ENCODE peak calls at places on chromosomes 11 and 22, in seven cellular contexts. One of them, this sample, is unnamed. For H3K27me3, the result is how much of the 10 kb centered on the place peaks cover.

GRCh38 chr22:23856721-23857605 is 712 bp upstream of the SLC2A11 start:
- DNase-seq in K562: no peak
- DNase-seq in HCT116: no peak
- DNase-seq in GM12878: no peak
- DNase-seq in SK-N-SH: peak
- DNase-seq in H1: no peak
- DNase-seq in HepG2: peak
- DNase-seq in this sample: no peak

GRCh38 chr11:66915046-66915832 is 42.9 kb downstream of the PC start:
- DNase-seq in K562: peak
- DNase-seq in HCT116: no peak
- DNase-seq in GM12878: no peak
- DNase-seq in SK-N-SH: no peak
- DNase-seq in H1: no peak
- DNase-seq in HepG2: no peak
- DNase-seq in this sample: no peak

GRCh38 chr11:10818594-10818993 is 9.9 kb upstream of the EIF4G2 start:
- DNase-seq in K562: no peak
- DNase-seq in HCT116: no peak
- DNase-seq in GM12878: no peak
- DNase-seq in SK-N-SH: no peak
- DNase-seq in H1: no peak
- DNase-seq in HepG2: no peak
- DNase-seq in this sample: no peak

GRCh38 chr11:115930886-115931537 is 426.8 kb upstream of the CADM1 start:
- DNase-seq in K562: no peak
- DNase-seq in HCT116: no peak
- DNase-seq in GM12878: no peak
- DNase-seq in SK-N-SH: no peak
- DNase-seq in H1: no peak
- DNase-seq in HepG2: no peak
- DNase-seq in this sample: no peak

GRCh38 chr22:23557036-23557435 is 23.1 kb downstream of the IGLL1 start:
- DNase-seq in K562: no peak
- DNase-seq in HCT116: no peak
- DNase-seq in GM12878: no peak
- DNase-seq in SK-N-SH: no peak
- DNase-seq in H1: no peak
- DNase-seq in HepG2: no peak
- DNase-seq in this sample: no peak

GRCh38 chr11:526192-526591 is 9.2 kb downstream of the HRAS start:
- DNase-seq in K562: no peak
- DNase-seq in HCT116: no peak
- DNase-seq in GM12878: no peak
- DNase-seq in SK-N-SH: no peak
- DNase-seq in H1: no peak
- DNase-seq in HepG2: no peak
- DNase-seq in this sample: no peak

GRCh38 chr11:82752801-82753200 is 19.1 kb upstream of the FAM181B start:
- DNase-seq in K562: no peak
- DNase-seq in HCT116: no peak
- DNase-seq in GM12878: no peak
- DNase-seq in SK-N-SH: no peak
- DNase-seq in H1: no peak
- DNase-seq in HepG2: no peak
- DNase-seq in this sample: no peak

GRCh38 chr11:2379471-2380174 is 2.5 kb downstream of the CD81 start:
- DNase-seq in K562: no peak
- DNase-seq in HCT116: no peak
- DNase-seq in GM12878: no peak
- DNase-seq in SK-N-SH: no peak
- DNase-seq in H1: no peak
- DNase-seq in HepG2: no peak
- DNase-seq in this sample: no peak

GRCh38 chr11:75439495-75440120 is 6.6 kb upstream of the KLHL35 start:
- DNase-seq in K562: no peak
- DNase-seq in HCT116: no peak
- DNase-seq in GM12878: no peak
- DNase-seq in SK-N-SH: no peak
- DNase-seq in H1: no peak
- DNase-seq in HepG2: no peak
- DNase-seq in this sample: no peak

GRCh38 chr11:75435571-75435925 is 2.5 kb upstream of the KLHL35 start:
- DNase-seq in K562: no peak
- DNase-seq in HCT116: no peak
- DNase-seq in GM12878: no peak
- DNase-seq in SK-N-SH: no peak
- DNase-seq in H1: no peak
- DNase-seq in HepG2: no peak
- DNase-seq in this sample: no peak

GRCh38 chr11:75436806-75437205 is 3.8 kb upstream of the KLHL35 start:
- DNase-seq in K562: no peak
- DNase-seq in HCT116: no peak
- DNase-seq in GM12878: no peak
- DNase-seq in SK-N-SH: no peak
- DNase-seq in H1: no peak
- DNase-seq in HepG2: no peak
- DNase-seq in this sample: no peak

GRCh38 chr11:75439026-75439425 is 6.0 kb upstream of the KLHL35 start:
- DNase-seq in K562: no peak
- DNase-seq in HCT116: no peak
- DNase-seq in GM12878: no peak
- DNase-seq in SK-N-SH: no peak
- DNase-seq in H1: no peak
- DNase-seq in HepG2: no peak
- DNase-seq in this sample: no peak

GRCh38 chr11:75437966-75438659 is 5.1 kb upstream of the KLHL35 start:
- DNase-seq in K562: no peak
- DNase-seq in HCT116: no peak
- DNase-seq in GM12878: no peak
- DNase-seq in SK-N-SH: no peak
- DNase-seq in H1: no peak
- DNase-seq in HepG2: no peak
- DNase-seq in this sample: no peak
- TF ChIP-seq SIN3A in K562: no peak
- TF ChIP-seq SIN3A in HCT116: no peak
- TF ChIP-seq SIN3A in GM12878: no peak
- TF ChIP-seq SIN3A in SK-N-SH: no peak
- TF ChIP-seq SIN3A in H1: no peak
- TF ChIP-seq SIN3A in HepG2: no peak
- TF ChIP-seq SIN3A in this sample: no peak

GRCh38 chr11:79439430-79439892 is 1.4 kb downstream of the TENM4 start:
- DNase-seq in K562: no peak
- DNase-seq in HCT116: no peak
- DNase-seq in GM12878: no peak
- DNase-seq in SK-N-SH: peak
- DNase-seq in H1: no peak
- DNase-seq in HepG2: no peak
- DNase-seq in this sample: no peak
- H3K27me3 ChIP-seq in K562: under half
- H3K27me3 ChIP-seq in HCT116: under half
- H3K27me3 ChIP-seq in GM12878: under half
- H3K27me3 ChIP-seq in SK-N-SH: under half
- H3K27me3 ChIP-seq in H1: half or more
- H3K27me3 ChIP-seq in HepG2: under half
- H3K27me3 ChIP-seq in this sample: half or more

GRCh38 chr11:64844330-64845124 is at the start of gene CDC42BPG:
- DNase-seq in K562: peak
- DNase-seq in HCT116: peak
- DNase-seq in GM12878: no peak
- DNase-seq in SK-N-SH: peak
- DNase-seq in H1: no peak
- DNase-seq in HepG2: peak
- DNase-seq in this sample: no peak

GRCh38 chr11:64842366-64842759 is 2.1 kb downstream of the CDC42BPG start:
- DNase-seq in K562: no peak
- DNase-seq in HCT116: no peak
- DNase-seq in GM12878: no peak
- DNase-seq in SK-N-SH: no peak
- DNase-seq in H1: no peak
- DNase-seq in HepG2: no peak
- DNase-seq in this sample: no peak

GRCh38 chr11:64841592-64842365 is 2.7 kb downstream of the CDC42BPG start:
- DNase-seq in K562: peak
- DNase-seq in HCT116: no peak
- DNase-seq in GM12878: no peak
- DNase-seq in SK-N-SH: no peak
- DNase-seq in H1: no peak
- DNase-seq in HepG2: no peak
- DNase-seq in this sample: no peak

GRCh38 chr11:64843971-64844329 is 503 bp downstream of the CDC42BPG start:
- DNase-seq in K562: no peak
- DNase-seq in HCT116: no peak
- DNase-seq in GM12878: no peak
- DNase-seq in SK-N-SH: no peak
- DNase-seq in H1: no peak
- DNase-seq in HepG2: no peak
- DNase-seq in this sample: no peak

DNA sequence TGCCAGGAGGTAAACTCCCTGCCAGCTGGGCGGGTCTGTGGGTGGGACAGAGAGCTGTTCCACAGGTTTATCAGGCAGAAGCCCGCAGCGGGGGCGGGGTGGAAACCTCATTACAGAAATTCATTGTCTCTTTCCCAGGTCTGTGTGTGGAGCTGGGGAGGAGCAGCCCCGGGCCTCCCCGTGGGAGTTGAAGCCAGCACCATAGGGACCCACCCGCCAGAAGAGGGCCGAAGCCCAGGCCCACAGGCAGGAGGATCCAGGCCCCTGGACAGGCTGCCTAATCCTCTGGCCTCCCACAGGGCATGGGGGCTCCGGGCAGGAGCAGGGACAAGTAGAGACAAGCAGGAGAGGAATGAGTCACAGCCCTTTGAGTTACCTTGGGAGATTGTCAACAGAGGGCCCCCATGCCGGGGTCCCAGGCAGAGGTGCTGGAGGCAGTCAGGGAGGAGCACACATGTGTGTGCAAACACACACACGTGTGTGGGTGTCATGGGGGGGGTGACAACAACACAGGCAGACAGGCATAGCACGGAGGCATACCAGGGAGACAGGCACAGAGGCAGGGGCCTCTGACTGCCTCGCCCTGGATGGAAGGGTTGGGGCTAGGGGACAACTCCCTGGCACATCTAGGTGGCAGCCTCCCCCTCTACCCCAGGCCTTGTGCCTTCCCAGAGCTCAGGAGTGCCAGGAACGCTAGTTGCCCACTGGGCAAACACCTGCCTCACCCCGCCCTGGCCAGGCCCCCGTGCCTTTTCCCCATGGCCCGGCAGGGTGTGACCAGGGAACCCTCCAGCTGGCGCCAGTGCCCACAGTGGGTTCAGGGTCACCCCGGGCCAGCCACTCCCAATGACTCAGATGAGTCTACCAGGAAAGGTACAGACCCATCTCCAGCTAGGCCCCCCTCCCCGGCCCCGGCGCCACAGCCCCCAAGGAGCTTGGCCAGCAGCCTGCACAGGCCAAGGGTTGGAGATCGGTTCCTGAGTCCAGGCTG is 1.3 kb downstream of the CDC42BPG start:
- DNase-seq in K562: peak
- DNase-seq in HCT116: no peak
- DNase-seq in GM12878: no peak
- DNase-seq in SK-N-SH: no peak
- DNase-seq in H1: no peak
- DNase-seq in HepG2: peak
- DNase-seq in this sample: no peak
- TF ChIP-seq SIN3A in K562: no peak
- TF ChIP-seq SIN3A in HCT116: no peak
- TF ChIP-seq SIN3A in GM12878: no peak
- TF ChIP-seq SIN3A in SK-N-SH: no peak
- TF ChIP-seq SIN3A in H1: no peak
- TF ChIP-seq SIN3A in HepG2: peak
- TF ChIP-seq SIN3A in this sample: no peak

DNA sequence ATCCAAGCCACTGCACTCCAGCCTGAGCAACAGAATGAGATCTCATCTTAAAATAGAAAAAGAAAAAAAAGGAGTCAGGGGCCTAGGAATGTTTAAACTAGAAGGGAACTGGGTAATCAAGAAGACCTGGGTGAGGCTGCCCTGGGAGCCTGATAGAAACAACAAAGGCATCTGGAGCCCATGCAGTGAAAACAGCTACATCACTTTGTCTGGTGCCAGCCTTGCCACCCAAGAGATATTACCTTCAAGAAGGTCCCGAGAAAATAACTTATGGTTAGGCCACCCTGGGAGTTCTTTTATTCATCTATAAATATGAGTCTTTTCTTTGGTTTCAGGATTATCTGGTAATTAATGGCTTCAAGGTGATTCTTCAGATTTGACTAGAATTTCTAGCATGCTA is 412.1 kb downstream of the METTL15 start:
- DNase-seq in K562: no peak
- DNase-seq in HCT116: no peak
- DNase-seq in GM12878: no peak
- DNase-seq in SK-N-SH: no peak
- DNase-seq in H1: no peak
- DNase-seq in HepG2: no peak
- DNase-seq in this sample: no peak
- H3K27me3 ChIP-seq in K562: under half
- H3K27me3 ChIP-seq in HCT116: under half
- H3K27me3 ChIP-seq in GM12878: under half
- H3K27me3 ChIP-seq in SK-N-SH: under half
- H3K27me3 ChIP-seq in H1: under half
- H3K27me3 ChIP-seq in HepG2: under half
- H3K27me3 ChIP-seq in this sample: under half

GRCh38 chr22:26890870-26891269 is 233.5 kb downstream of the MIAT start:
- DNase-seq in K562: no peak
- DNase-seq in HCT116: peak
- DNase-seq in GM12878: no peak
- DNase-seq in SK-N-SH: no peak
- DNase-seq in H1: no peak
- DNase-seq in HepG2: no peak
- DNase-seq in this sample: no peak
- TF ChIP-seq SIN3A in K562: no peak
- TF ChIP-seq SIN3A in HCT116: no peak
- TF ChIP-seq SIN3A in GM12878: no peak
- TF ChIP-seq SIN3A in SK-N-SH: no peak
- TF ChIP-seq SIN3A in H1: no peak
- TF ChIP-seq SIN3A in HepG2: no peak
- TF ChIP-seq SIN3A in this sample: no peak

This sample was measured in Panc1.